ENCODE peak calls at places on chromosomes 12 and 14, in four cellular contexts. I, K, P and M are unnamed samples.

GRCh38 chr14:105534586-105534985 is 8.2 kb downstream of the TMEM121 start:
- DNase-seq in I (no peak), K (no peak), P (no peak), M (no peak)

GRCh38 chr12:91555981-91556380 is 373.4 kb upstream of the DCN start:
- DNase-seq in I (no peak), K (no peak), P (no peak), M (no peak)

GRCh38 chr12:69580074-69580473 is 5.2 kb upstream of the CCT2 start:
- DNase-seq in I (no peak), K (no peak), P (no peak), M (no peak)

GRCh38 chr14:104978774-104979691 is 859 bp upstream of the AHNAK2 start:
- DNase-seq in I (no peak), K (peak), P (peak), M (no peak)

GRCh38 chr14:97185186-97185585 is 388.0 kb downstream of the VRK1 start:
- DNase-seq in I (peak), K (peak), P (no peak), M (no peak)

GRCh38 chr12:66898700-66899469 is 220.0 kb upstream of the GRIP1 start:
- DNase-seq in I (no peak), K (no peak), P (no peak), M (no peak)

GRCh38 chr12:52183544-52183910 is 8.3 kb downstream of the KRT80 start:
- DNase-seq in I (no peak), K (no peak), P (no peak), M (no peak)

GRCh38 chr14:76268013-76268376 is 107.9 kb upstream of the ESRRB start:
- DNase-seq in I (no peak), K (no peak), P (no peak), M (no peak)

GRCh38 chr12:96070670-96071279 is 35.4 kb upstream of the LTA4H start:
- DNase-seq in I (no peak), K (peak), P (no peak), M (no peak)

GRCh38 chr14:54567224-54567633 is 301 bp downstream of the SAMD4A start:
- DNase-seq in I (no peak), K (peak), P (peak), M (peak)

GRCh38 chr14:96565811-96566210 is 63.6 kb downstream of the PAPOLA start:
- DNase-seq in I (no peak), K (no peak), P (no peak), M (no peak)

GRCh38 chr12:11014234-11014633 is 8.2 kb downstream of the TAS2R19 start:
- DNase-seq in I (no peak), K (no peak), P (no peak), M (no peak)

GRCh38 chr12:16880864-16881285 is 274.9 kb upstream of the LMO3 start:
- DNase-seq in I (no peak), K (peak), P (peak), M (no peak)

GRCh38 chr14:52700701-52701172 is 5.4 kb upstream of the ERO1A start:
- DNase-seq in I (no peak), K (no peak), P (no peak), M (no peak)

GRCh38 chr12:119573086-119573485 is 20.5 kb upstream of the TMEM233 start:
- DNase-seq in I (no peak), K (no peak), P (no peak), M (no peak)

GRCh38 chr12:94909609-94910008 is 93.9 kb downstream of the NDUFA12 start:
- DNase-seq in I (no peak), K (no peak), P (no peak), M (no peak)

GRCh38 chr12:54662028-54662427 is 13.9 kb upstream of the DCD start:
- DNase-seq in I (no peak), K (no peak), P (no peak), M (no peak)

GRCh38 chr12:1919284-1919683 is 832 bp upstream of the CACNA2D4 start:
- DNase-seq in I (peak), K (peak), P (no peak), M (no peak)

GRCh38 chr12:108563135-108563803 is 873 bp downstream of the ISCU start:
- DNase-seq in I (peak), K (peak), P (peak), M (peak)

GRCh38 chr12:108561852-108562347 is 496 bp upstream of the ISCU start:
- DNase-seq in I (no peak), K (no peak), P (no peak), M (no peak)

GRCh38 chr12:108562348-108563134 is at the start of gene ISCU:
- DNase-seq in I (peak), K (peak), P (peak), M (peak)

GRCh38 chr12:108564724-108565123 is 2.3 kb downstream of the ISCU start:
- DNase-seq in I (peak), K (no peak), P (no peak), M (no peak)

GRCh38 chr12:108563804-108564151 is 1.4 kb downstream of the ISCU start:
- DNase-seq in I (no peak), K (no peak), P (no peak), M (no peak)
- H3K27ac ChIP-seq in I (peak), K (no peak), P (no peak), M (peak)

DNA sequence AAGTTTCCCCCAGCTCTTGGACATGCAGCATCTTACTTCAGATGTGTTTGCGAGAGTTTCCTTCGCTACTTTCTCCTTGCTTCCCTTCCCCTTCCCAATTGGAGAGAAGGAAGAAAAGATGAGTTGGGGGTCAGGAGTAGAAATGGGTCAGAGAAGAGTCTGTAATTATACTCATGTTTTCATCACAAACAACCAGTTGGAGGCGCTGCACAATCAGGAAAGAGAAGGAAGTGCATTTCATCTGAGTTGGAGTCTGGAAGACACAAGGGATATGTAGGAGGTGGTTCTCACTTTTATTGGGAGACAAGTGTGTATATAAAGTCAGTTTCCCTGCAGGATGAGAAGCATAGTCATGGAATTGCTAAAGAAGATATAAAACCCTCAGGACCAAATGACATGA is 31.3 kb upstream of the VSX2 start:
- DNase-seq in I (no peak), K (peak), P (no peak), M (no peak)
- TF ChIP-seq CTCF in I (no peak), K (peak), P (no peak), M (no peak)

GRCh38 chr12:104855599-104855998 is 102.5 kb downstream of the SLC41A2 start:
- DNase-seq in I (no peak), K (no peak), P (no peak), M (no peak)
- H3K27ac ChIP-seq in I (no peak), K (no peak), P (no peak), M (peak)

GRCh38 chr12:81591256-81591655 is 167.9 kb downstream of the PPFIA2 start:
- DNase-seq in I (no peak), K (no peak), P (no peak), M (no peak)

GRCh38 chr12:81585787-81586186 is 173.4 kb downstream of the PPFIA2 start:
- DNase-seq in I (no peak), K (no peak), P (no peak), M (no peak)

GRCh38 chr12:81588609-81589008 is 170.5 kb downstream of the PPFIA2 start:
- DNase-seq in I (no peak), K (no peak), P (no peak), M (no peak)
- TF ChIP-seq CTCF in I (no peak), K (no peak), P (no peak), M (no peak)

GRCh38 chr14:64951724-64952123 is 9.2 kb upstream of the GPX2 start:
- DNase-seq in I (no peak), K (no peak), P (peak), M (no peak)

GRCh38 chr14:64952598-64953309 is 10.2 kb upstream of the GPX2 start:
- DNase-seq in I (no peak), K (peak), P (peak), M (no peak)

GRCh38 chr14:64951291-64951690 is 8.7 kb upstream of the GPX2 start:
- DNase-seq in I (no peak), K (no peak), P (peak), M (no peak)

GRCh38 chr14:64948612-64949210 is 6.2 kb upstream of the GPX2 start:
- DNase-seq in I (no peak), K (peak), P (no peak), M (no peak)

GRCh38 chr14:64950889-64951288 is 8.3 kb upstream of the GPX2 start:
- DNase-seq in I (no peak), K (no peak), P (peak), M (peak)
- H3K27ac ChIP-seq in I (no peak), K (no peak), P (no peak), M (peak)

GRCh38 chr14:70086685-70087379 is 101.9 kb downstream of the SLC8A3 start:
- DNase-seq in I (peak), K (peak), P (no peak), M (no peak)
- TF ChIP-seq CTCF in I (peak), K (peak), P (no peak), M (peak)

GRCh38 chr12:121030576-121031212 is 8.4 kb downstream of the OASL start:
- DNase-seq in I (no peak), K (no peak), P (no peak), M (no peak)
- H3K27ac ChIP-seq in I (no peak), K (no peak), P (no peak), M (no peak)